ENCODE peak calls at places on chromosomes 4 and X, in ten cellular contexts. J is HFFc6, F is keratinocyte, P is fibroblast of pulmonary artery, E is activated B cell treated with CpG ODN at 0.5 μM for 24 hours, C is BE2C, M is prostate gland, U is tibial artery, R is neural crest cell, B is RWPE1. D is an unnamed sample.

GRCh38 chr4:168503652-168504362 is 7.0 kb downstream of the PALLD start:
- DNase-seq in B (no peak), M (no peak), C (no peak), R (no peak), U (no peak), E (no peak), P (peak; percentile 77), F (no peak), J (no peak), D (no peak)

GRCh38 chr4:82223715-82224114 is 150.1 kb downstream of the HNRNPD start:
- DNase-seq in J (no peak), P (peak; percentile 2), F (no peak), R (no peak), C (no peak), E (no peak), M (no peak), U (peak; percentile 63), B (no peak), D (peak; percentile 39)

GRCh38 chr4:148059617-148060180 is 327.8 kb downstream of the ARHGAP10 start:
- DNase-seq in F (no peak), C (no peak), R (no peak), M (no peak), P (no peak), E (no peak), U (no peak), B (no peak), J (no peak), D (peak; percentile 48)

GRCh38 chr4:157115613-157116340 is 39.8 kb downstream of the GLRB start:
- DNase-seq in M (no peak), J (peak; percentile 37), C (no peak), B (peak; percentile 36), F (peak; percentile 19), E (no peak), R (no peak), U (no peak), P (peak; percentile 80), D (no peak)

GRCh38 chrX:78375894-78376293 is 48.5 kb upstream of the CYSLTR1 start:
- DNase-seq in B (no peak), E (no peak), U (no peak), M (no peak), P (no peak), R (no peak), F (peak; percentile 23), J (peak; percentile 8), C (no peak), D (peak; percentile 4)

GRCh38 chr4:109820563-109820962 is 5.0 kb downstream of the GAR1 start:
- DNase-seq in B (no peak), R (no peak), E (no peak), J (no peak), P (peak; percentile 86), M (peak; percentile 8), U (no peak), C (no peak), F (no peak), D (no peak)

GRCh38 chr4:12138478-12138877 is 709.8 kb upstream of the HS3ST1 start:
- DNase-seq in M (no peak), B (no peak), F (no peak), C (no peak), P (no peak), U (no peak), J (no peak), E (no peak), R (no peak), D (no peak)

GRCh38 chrX:46611658-46612362 is 38.2 kb downstream of the CHST7 start:
- DNase-seq in U (no peak), B (no peak), F (no peak), J (no peak), M (no peak), P (no peak), C (no peak), R (no peak), E (no peak), D (peak; percentile 43)

GRCh38 chr4:5024673-5025072 is 5.4 kb upstream of the CYTL1 start:
- DNase-seq in F (no peak), R (no peak), B (no peak), E (no peak), U (no peak), C (no peak), M (no peak), J (no peak), P (peak; percentile 20), D (no peak)

GRCh38 chr4:1090036-1090435 is 23.3 kb downstream of the RNF212 start:
- DNase-seq in R (no peak), M (no peak), U (no peak), C (no peak), E (no peak), P (no peak), J (no peak), B (no peak), F (no peak), D (no peak)

GRCh38 chr4:56728512-56728911 is 47.4 kb upstream of the HOPX start:
- DNase-seq in B (peak; percentile 60), M (peak; percentile 93), R (no peak), J (peak; percentile 64), U (peak; percentile 71), P (peak; percentile 97), E (no peak), F (no peak), C (no peak), D (no peak)

GRCh38 chrX:97267916-97268680 is 384.4 kb downstream of the RPA4 start:
- DNase-seq in B (no peak), R (no peak), U (no peak), P (peak; percentile 8), F (no peak), E (no peak), C (no peak), J (no peak), M (no peak), D (no peak)

GRCh38 chr4:140568507-140569306 is at the start of gene UCP1:
- DNase-seq in R (peak; percentile 13), U (peak; percentile 65), B (no peak), P (no peak), C (peak; percentile 32), J (no peak), E (peak; percentile 24), M (no peak), F (no peak), D (peak; percentile 7)

GRCh38 chr4:158778712-158779111 is 9.9 kb downstream of the FNIP2 start:
- DNase-seq in M (no peak), U (no peak), J (no peak), C (no peak), R (no peak), F (no peak), E (no peak), P (no peak), B (no peak), D (no peak)

GRCh38 chr4:138647433-138647832 is 368.1 kb upstream of the NOCT start:
- DNase-seq in M (no peak), C (no peak), J (no peak), U (no peak), R (no peak), B (no peak), P (no peak), F (no peak), E (no peak), D (no peak)

GRCh38 chr4:25925486-25926201 is 11.6 kb downstream of the SMIM20 start:
- DNase-seq in R (peak; percentile 33), U (no peak), F (no peak), B (peak; percentile 34), M (no peak), J (peak; percentile 37), C (peak; percentile 54), P (peak; percentile 52), E (no peak), D (peak; percentile 50)

GRCh38 chr4:152072001-152072485 is 311.2 kb upstream of the GATB start:
- DNase-seq in B (no peak), J (peak; percentile 55), R (no peak), E (no peak), U (no peak), C (no peak), F (no peak), P (no peak), M (no peak), D (no peak)

GRCh38 chr4:138049350-138049749 is 192.8 kb downstream of the SLC7A11 start:
- DNase-seq in U (no peak), M (no peak), P (no peak), R (no peak), F (no peak), B (no peak), J (no peak), E (no peak), C (no peak), D (no peak)

GRCh38 chrX:21708116-21708515 is 49.8 kb downstream of the SMPX start:
- DNase-seq in R (no peak), C (no peak), P (peak; percentile 16), J (no peak), B (no peak), M (no peak), E (no peak), F (no peak), U (no peak), D (no peak)
- TF ChIP-seq CTCF in R (no peak), C (peak; percentile 46), P (peak; percentile 32), J (no peak), B (no peak), M (no peak), E (no peak), F (peak; percentile 30), U (no peak), D (no peak)

GRCh38 chr4:70315928-70316327 is 18.9 kb upstream of the CABS1 start:
- DNase-seq in C (no peak), J (no peak), U (no peak), E (no peak), F (no peak), R (no peak), B (no peak), P (no peak), M (no peak), D (no peak)
- TF ChIP-seq CTCF in C (no peak), J (no peak), U (no peak), E (no peak), F (no peak), R (no peak), B (no peak), P (no peak), M (no peak), D (no peak)

DNA sequence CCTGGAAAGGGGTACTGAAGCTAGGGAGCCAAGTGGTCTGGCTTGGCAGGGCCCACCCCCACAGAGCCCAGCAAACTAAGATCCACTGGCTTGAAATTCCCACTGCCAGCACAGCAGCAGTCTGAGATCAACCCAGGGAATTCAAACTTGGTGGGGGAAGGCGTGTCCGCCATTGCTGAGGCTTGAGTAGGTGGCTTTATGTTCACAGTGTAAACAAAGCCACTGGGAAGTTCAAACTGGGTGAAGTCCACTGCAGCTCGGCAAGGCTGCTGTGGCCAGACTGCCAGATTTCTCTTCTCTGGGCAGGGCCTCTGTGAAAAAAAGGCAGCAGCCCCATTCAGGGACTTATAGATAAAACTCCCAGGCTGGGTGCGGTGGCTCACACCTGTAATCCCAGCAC is 58.9 kb downstream of the TFDP3 start:
- DNase-seq in F (no peak), R (no peak), J (no peak), B (no peak), E (no peak), M (no peak), C (no peak), P (no peak), U (no peak), D (no peak)
- TF ChIP-seq CTCF in F (no peak), R (no peak), J (no peak), B (no peak), E (no peak), M (no peak), C (no peak), P (no peak), U (no peak), D (no peak)

DNA sequence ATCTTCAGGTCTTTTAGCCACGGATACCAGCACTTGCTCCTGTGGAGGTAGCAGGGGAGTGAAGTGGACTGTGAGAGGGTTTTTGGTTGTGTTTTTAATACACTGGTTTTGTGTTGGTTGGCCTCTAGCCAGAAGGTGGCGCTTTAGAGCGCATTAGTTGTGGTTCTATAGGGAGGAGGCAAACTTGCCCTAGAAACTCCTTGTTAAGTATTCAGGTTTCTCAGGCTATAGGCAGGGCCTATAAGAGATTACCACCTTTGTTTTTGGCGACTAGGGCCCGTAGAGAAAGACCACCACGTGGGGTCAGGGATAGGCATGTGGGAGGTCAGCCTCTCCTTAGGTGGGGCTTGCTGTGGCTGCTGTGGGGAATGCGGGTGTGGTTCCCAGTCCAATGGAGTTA is 221.6 kb upstream of the SPANXN4 start:
- DNase-seq in R (no peak), E (no peak), B (no peak), F (no peak), M (no peak), U (no peak), P (no peak), C (no peak), J (no peak), D (no peak)
- TF ChIP-seq CTCF in R (peak; percentile 30), E (no peak), B (no peak), F (no peak), M (no peak), U (no peak), P (no peak), C (peak; percentile 12), J (no peak), D (no peak)